ENCODE peak calls at places on chromosome X, in six cellular contexts. P, H, F, C, W and U are unnamed samples.
A peak's percentile ranks its signal among the peaks of the same experiment; 100 is the strongest.

GRCh38 chrX:72392816-72393800 is 87.4 kb upstream of the CITED1 start:
- DNase-seq in P (no peak), H (no peak), F (no peak), C (no peak), W (no peak), U (no peak)

GRCh38 chrX:36422368-36422767 is 502.8 kb downstream of the CFAP47 start:
- DNase-seq in P (no peak), H (no peak), F (no peak), C (no peak), W (no peak), U (no peak)

GRCh38 chrX:52352551-52352950 is 16.3 kb upstream of the XAGE2 start:
- DNase-seq in P (no peak), H (no peak), F (no peak), C (no peak), W (no peak), U (no peak)

GRCh38 chrX:132692066-132692465 is 203.2 kb upstream of the MBNL3 start:
- DNase-seq in P (no peak), H (no peak), F (no peak), C (peak; percentile 0), W (no peak), U (no peak)

GRCh38 chrX:135596495-135596894 is 76.0 kb downstream of the INTS6L start:
- DNase-seq in P (peak; percentile 9), H (peak; percentile 77), F (no peak), C (peak; percentile 2), W (peak; percentile 55), U (peak; percentile 10)

GRCh38 chrX:100895365-100896075 is 21.4 kb upstream of the NOX1 start:
- DNase-seq in P (no peak), H (peak; percentile 50), F (no peak), C (peak; percentile 55), W (peak; percentile 42), U (no peak)

GRCh38 chrX:72124540-72125201 is 7.0 kb downstream of the RTL5 start:
- DNase-seq in P (no peak), H (no peak), F (no peak), C (no peak), W (no peak), U (no peak)

GRCh38 chrX:1400731-1401471 is 9.0 kb upstream of the SLC25A6 start:
- DNase-seq in P (no peak), H (peak; percentile 57), F (no peak), C (peak; percentile 83), W (peak; percentile 90), U (no peak)

GRCh38 chrX:48558270-48558669 is 16.0 kb upstream of the RBM3 start:
- DNase-seq in P (no peak), H (no peak), F (no peak), C (no peak), W (no peak), U (no peak)

GRCh38 chrX:136211766-136212556 is 39.2 kb downstream of the MAP7D3 start:
- DNase-seq in P (no peak), H (no peak), F (no peak), C (no peak), W (no peak), U (no peak)

GRCh38 chrX:132592880-132593279 is 104.0 kb upstream of the MBNL3 start:
- DNase-seq in P (no peak), H (no peak), F (no peak), C (peak; percentile 39), W (no peak), U (no peak)

GRCh38 chrX:44570524-44570923 is 27.9 kb upstream of the FUNDC1 start:
- DNase-seq in P (no peak), H (peak; percentile 5), F (no peak), C (no peak), W (no peak), U (no peak)

GRCh38 chrX:97322401-97322800 is 438.7 kb downstream of the RPA4 start:
- DNase-seq in P (no peak), H (no peak), F (no peak), C (no peak), W (no peak), U (no peak)

GRCh38 chrX:116435597-116435996 is 809 bp upstream of the SLC6A14 start:
- DNase-seq in P (no peak), H (no peak), F (no peak), C (peak; percentile 53), W (no peak), U (no peak)

GRCh38 chrX:119635799-119636198 is 29.6 kb upstream of the NKRF start:
- DNase-seq in P (no peak), H (no peak), F (no peak), C (no peak), W (no peak), U (no peak)

GRCh38 chrX:100649550-100650356 is 5.8 kb downstream of the SRPX2 start:
- DNase-seq in P (no peak), H (no peak), F (no peak), C (peak; percentile 90), W (no peak), U (no peak)

GRCh38 chrX:70454441-70455365 is 10.1 kb downstream of the DLG3 start:
- DNase-seq in P (no peak), H (peak; percentile 84), F (no peak), C (peak; percentile 84), W (peak; percentile 86), U (peak; percentile 52)

GRCh38 chrX:154044045-154044444 is 24.3 kb upstream of the IRAK1 start:
- DNase-seq in P (no peak), H (no peak), F (no peak), C (no peak), W (no peak), U (no peak)

GRCh38 chrX:48957477-48957826 is at the start of gene OTUD5:
- DNase-seq in P (peak; percentile 68), H (peak; percentile 85), F (no peak), C (peak; percentile 39), W (peak; percentile 76), U (peak; percentile 75)

GRCh38 chrX:75596178-75596577 is 73.3 kb upstream of the ZDHHC15 start:
- DNase-seq in P (no peak), H (no peak), F (no peak), C (no peak), W (no peak), U (no peak)

GRCh38 chrX:40154853-40155616 is 57.3 kb upstream of the BCOR start:
- DNase-seq in P (no peak), H (peak; percentile 93), F (no peak), C (peak; percentile 87), W (peak; percentile 52), U (no peak)

GRCh38 chrX:107704587-107704986 is 71.0 kb downstream of the TSC22D3 start:
- DNase-seq in P (no peak), H (no peak), F (no peak), C (no peak), W (no peak), U (no peak)

GRCh38 chrX:98114026-98114425 is 1230.3 kb downstream of the RPA4 start:
- DNase-seq in P (no peak), H (no peak), F (no peak), C (no peak), W (no peak), U (no peak)

GRCh38 chrX:15202458-15203177 is 67.3 kb downstream of the ASB9 start:
- DNase-seq in P (no peak), H (no peak), F (peak; percentile 15), C (no peak), W (no peak), U (no peak)
- TF ChIP-seq TAF1 in P (no peak), H (no peak), F (no peak), C (no peak), W (no peak), U (no peak)

DNA sequence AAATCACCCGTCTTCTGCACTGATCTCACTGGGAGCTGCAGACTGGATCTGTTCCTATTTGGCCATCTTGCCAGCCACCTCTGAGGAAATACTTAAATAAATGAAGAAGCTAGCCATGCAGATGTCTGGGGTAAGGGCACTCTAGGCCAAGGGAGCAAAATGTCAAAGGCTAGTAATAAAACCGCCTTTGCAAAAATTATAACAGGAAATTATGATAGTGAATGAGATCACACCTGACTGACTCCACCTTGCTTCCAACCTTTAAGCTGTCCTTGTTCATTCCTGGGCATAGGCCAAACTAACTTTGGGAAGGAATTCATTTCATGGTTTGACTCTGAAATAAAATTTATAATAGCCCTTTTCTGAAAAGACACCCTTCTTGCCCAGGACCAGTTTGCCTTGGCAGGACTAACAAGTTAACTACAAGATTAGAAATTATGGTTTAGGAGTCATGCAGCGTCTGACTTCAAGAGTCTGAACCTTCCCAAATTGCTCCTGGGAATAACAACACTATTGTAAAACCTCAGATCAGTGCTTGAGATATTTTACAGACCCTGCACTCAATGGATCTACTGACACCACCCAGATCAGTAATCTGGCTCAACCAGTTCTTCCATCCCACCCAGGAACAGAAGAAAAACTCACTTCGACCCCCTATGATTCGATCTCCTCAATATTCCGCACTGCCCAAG is 246.9 kb upstream of the HDX start:
- DNase-seq in P (no peak), H (no peak), F (no peak), C (no peak), W (no peak), U (no peak)
- TF ChIP-seq POLR2A in P (no peak), H (no peak), F (no peak), C (no peak), W (no peak), U (no peak)

DNA sequence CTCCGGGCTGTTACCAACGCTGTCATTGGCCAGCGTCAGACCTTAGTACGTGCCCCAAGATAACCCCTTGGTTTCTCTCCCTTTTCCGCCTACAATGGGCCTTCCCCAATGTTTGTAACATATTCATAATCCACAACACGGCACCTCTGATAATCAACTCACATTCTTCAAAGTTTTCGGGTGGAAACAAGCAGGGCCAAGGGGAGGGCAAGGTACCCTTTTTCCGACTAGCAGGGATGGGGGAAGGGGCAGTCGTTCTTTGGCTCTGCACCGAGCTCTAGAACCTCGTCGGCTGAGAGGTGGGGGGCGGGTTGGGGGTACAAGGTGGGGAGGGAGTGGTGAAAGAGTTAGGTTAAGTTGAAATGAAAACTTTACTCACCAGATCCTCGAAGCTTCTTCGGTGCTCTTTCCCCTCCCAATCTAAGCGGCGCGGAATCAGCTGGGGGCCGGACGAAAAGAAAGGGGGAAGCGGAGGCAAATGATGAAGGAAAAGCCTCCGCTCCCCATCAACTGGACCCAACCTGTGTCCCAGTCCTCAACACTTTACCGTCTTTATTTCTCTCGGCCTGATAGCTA is 1.4 kb downstream of the BRWD3 start:
- DNase-seq in P (peak; percentile 26), H (peak; percentile 81), F (peak; percentile 72), C (peak; percentile 61), W (peak; percentile 64), U (peak; percentile 46)
- TF ChIP-seq POLR2AphosphoS5 in P (no peak), H (no peak), F (no peak), C (peak; percentile 48), W (no peak), U (no peak)

GRCh38 chrX:29281078-29281742 is 694.0 kb downstream of the IL1RAPL1 start:
- DNase-seq in P (no peak), H (no peak), F (no peak), C (peak; percentile 0), W (no peak), U (no peak)
- TF ChIP-seq TAF1 in P (no peak), H (no peak), F (no peak), C (no peak), W (no peak), U (no peak)

DNA sequence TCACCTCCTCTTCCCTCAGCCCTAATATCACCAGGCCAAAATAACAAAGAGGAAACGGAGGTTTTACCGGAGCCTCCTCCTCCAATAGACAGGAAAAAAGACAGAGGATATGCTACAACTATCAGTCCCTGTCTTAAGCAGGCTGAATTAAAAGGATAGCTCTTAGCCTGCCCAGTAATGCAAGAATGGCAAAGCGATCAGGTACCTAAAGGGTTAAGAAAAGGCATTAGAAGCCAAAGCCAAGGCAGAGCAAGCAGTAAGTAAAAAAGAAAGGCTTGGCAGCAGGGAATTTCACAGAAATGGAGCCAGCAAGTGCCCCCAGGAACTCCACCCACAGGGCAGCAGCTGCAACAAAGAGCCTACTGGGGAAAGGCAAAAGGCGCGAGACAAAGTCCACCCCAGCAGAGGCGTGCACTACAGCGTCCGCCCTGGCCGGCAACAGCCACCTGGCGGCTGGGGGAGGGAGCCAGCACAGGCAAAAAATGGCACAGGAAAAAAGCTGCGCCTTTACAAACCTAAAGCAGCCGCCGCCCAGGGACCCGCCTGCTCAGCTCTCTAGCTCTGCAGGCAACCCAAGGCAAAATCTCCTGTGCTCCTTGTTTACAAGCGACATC is 220.6 kb upstream of the ZC4H2 start:
- DNase-seq in P (no peak), H (peak; percentile 2), F (no peak), C (peak; percentile 79), W (peak; percentile 56), U (no peak)
- TF ChIP-seq POLR2A in P (no peak), H (no peak), F (no peak), C (peak; percentile 29), W (peak; percentile 19), U (no peak)